ENCODE peak calls at places on chromosome 2, in eight cellular contexts. E, M, N, A, W, U, Q and H are unnamed samples.

GRCh38 chr2:172098650-172099471 is 3.8 kb downstream of the DLX2 start:
- DNase-seq in A (peak; percentile 74), W (peak; percentile 95), Q (peak; percentile 84), U (no peak), N (no peak), M (peak; percentile 70), E (peak; percentile 76), H (peak; percentile 61)

GRCh38 chr2:1371066-1371465 is 42.2 kb upstream of the TPO start:
- DNase-seq in W (no peak), Q (no peak), E (no peak), M (no peak), A (no peak), N (no peak), U (peak; percentile 43), H (no peak)

GRCh38 chr2:99600929-99601680 is 111.3 kb upstream of the REV1 start:
- DNase-seq in Q (no peak), A (no peak), W (no peak), E (no peak), U (no peak), M (peak; percentile 25), N (no peak), H (no peak)

GRCh38 chr2:149466635-149467034 is 120.9 kb downstream of the MMADHC start:
- DNase-seq in M (no peak), N (peak; percentile 18), W (peak; percentile 20), A (no peak), Q (no peak), U (no peak), E (no peak), H (no peak)

GRCh38 chr2:105593221-105593967 is 151.3 kb upstream of the NCK2 start:
- DNase-seq in M (no peak), U (no peak), Q (no peak), A (no peak), W (peak; percentile 36), E (no peak), N (no peak), H (no peak)

GRCh38 chr2:60439219-60439974 is 114.1 kb downstream of the BCL11A start:
- DNase-seq in W (no peak), Q (no peak), N (no peak), M (no peak), U (no peak), A (no peak), E (peak; percentile 97), H (peak; percentile 79)

GRCh38 chr2:188665196-188665595 is 309.0 kb upstream of the COL3A1 start:
- DNase-seq in U (no peak), Q (no peak), M (peak; percentile 78), W (peak; percentile 72), N (peak; percentile 17), A (no peak), E (no peak), H (no peak)

GRCh38 chr2:98572676-98573075 is 35.6 kb downstream of the COA5 start:
- DNase-seq in M (no peak), E (no peak), Q (no peak), N (no peak), U (no peak), W (no peak), A (no peak), H (no peak)

GRCh38 chr2:242043538-242044205 is 174.1 kb downstream of the RTP5 start:
- DNase-seq in M (no peak), A (no peak), N (no peak), W (peak; percentile 7), Q (no peak), E (no peak), U (no peak), H (no peak)

GRCh38 chr2:172775319-172775718 is 39.7 kb downstream of the RAPGEF4 start:
- DNase-seq in E (no peak), M (no peak), U (no peak), W (no peak), N (no peak), A (no peak), Q (no peak), H (no peak)

GRCh38 chr2:74532222-74532621 is 2.5 kb downstream of the HTRA2 start:
- DNase-seq in U (no peak), Q (peak; percentile 68), N (no peak), M (peak; percentile 45), A (no peak), E (peak; percentile 68), W (peak; percentile 72), H (no peak)

GRCh38 chr2:121205321-121205942 is 79.6 kb downstream of the TFCP2L1 start:
- DNase-seq in M (peak; percentile 21), N (no peak), Q (no peak), W (peak; percentile 12), A (no peak), U (no peak), E (no peak), H (no peak)

GRCh38 chr2:151861171-151861570 is 33.0 kb upstream of the ARL5A start:
- DNase-seq in E (no peak), A (no peak), N (no peak), Q (no peak), W (no peak), M (no peak), U (no peak), H (no peak)

DNA sequence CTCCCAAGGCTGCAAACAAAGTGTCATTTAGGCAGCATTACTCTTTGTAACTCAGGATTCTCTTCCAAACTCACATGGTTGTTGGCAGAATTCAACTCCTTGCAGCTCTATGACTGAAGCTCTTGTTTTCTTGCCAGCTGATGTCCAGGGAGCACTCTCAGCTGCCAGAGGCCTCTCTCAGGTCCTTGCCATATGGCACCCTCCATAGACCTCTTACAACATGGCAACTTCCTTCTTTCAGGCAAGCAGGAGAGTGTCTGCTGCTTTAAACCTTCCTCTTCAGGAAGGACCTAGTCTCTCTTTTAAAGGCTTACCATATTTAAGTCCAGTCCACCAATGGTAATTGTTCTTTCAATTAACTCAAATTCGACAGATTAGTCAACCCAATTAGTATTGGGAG is 893.3 kb upstream of the ZEB2 start:
- DNase-seq in U (no peak), W (no peak), A (no peak), M (no peak), E (peak; percentile 59), N (no peak), Q (no peak), H (peak; percentile 17)
- H3K4me3 ChIP-seq in U (no peak overlapping the region), W (no peak overlapping the region), A (no peak overlapping the region), M (no peak overlapping the region), E (no peak overlapping the region), N (no peak overlapping the region), Q (no peak overlapping the region), H (no peak overlapping the region)

GRCh38 chr2:161871113-161871512 is 202.9 kb downstream of the DPP4 start:
- DNase-seq in E (no peak), W (no peak), M (no peak), U (no peak), N (no peak), Q (no peak), A (no peak), H (no peak)
- H3K4me3 ChIP-seq in E (no peak overlapping the region), W (no peak overlapping the region), M (no peak overlapping the region), U (no peak overlapping the region), N (no peak overlapping the region), Q (no peak overlapping the region), A (no peak overlapping the region), H (no peak overlapping the region)

GRCh38 chr2:181461056-181461630 is 4.0 kb downstream of the ITGA4 start:
- DNase-seq in E (peak; percentile 69), Q (no peak), N (no peak), W (no peak), A (no peak), M (no peak), U (no peak), H (no peak)
- H3K4me3 ChIP-seq in E (peak overlapping the region; percentile 97), Q (no peak overlapping the region), N (no peak overlapping the region), W (no peak overlapping the region), A (no peak overlapping the region), M (no peak overlapping the region), U (no peak overlapping the region), H (no peak overlapping the region)

DNA sequence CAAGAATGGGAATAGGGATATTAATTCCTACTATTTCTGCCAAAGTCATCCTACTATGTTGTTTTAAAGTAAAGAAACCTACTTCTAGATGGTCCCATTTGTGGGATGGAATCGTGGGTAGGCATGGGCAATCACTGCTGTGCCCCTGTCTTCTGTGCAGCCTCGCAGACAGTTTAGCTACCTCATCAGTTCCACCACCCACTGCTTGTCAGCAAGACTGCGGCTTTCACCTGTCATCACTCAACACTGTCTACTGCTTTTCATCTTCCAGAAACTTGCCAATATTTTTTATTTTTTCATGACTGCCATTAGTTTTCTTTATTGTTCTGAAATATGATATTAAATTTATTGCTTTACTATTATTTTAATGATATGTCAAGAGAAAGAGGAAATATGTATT is 368.1 kb upstream of the KYNU start:
- DNase-seq in U (no peak), E (no peak), Q (no peak), A (no peak), W (no peak), N (no peak), M (no peak), H (no peak)
- H3K4me3 ChIP-seq in U (no peak overlapping the region), E (no peak overlapping the region), Q (no peak overlapping the region), A (no peak overlapping the region), W (no peak overlapping the region), N (no peak overlapping the region), M (no peak overlapping the region), H (no peak overlapping the region)

DNA sequence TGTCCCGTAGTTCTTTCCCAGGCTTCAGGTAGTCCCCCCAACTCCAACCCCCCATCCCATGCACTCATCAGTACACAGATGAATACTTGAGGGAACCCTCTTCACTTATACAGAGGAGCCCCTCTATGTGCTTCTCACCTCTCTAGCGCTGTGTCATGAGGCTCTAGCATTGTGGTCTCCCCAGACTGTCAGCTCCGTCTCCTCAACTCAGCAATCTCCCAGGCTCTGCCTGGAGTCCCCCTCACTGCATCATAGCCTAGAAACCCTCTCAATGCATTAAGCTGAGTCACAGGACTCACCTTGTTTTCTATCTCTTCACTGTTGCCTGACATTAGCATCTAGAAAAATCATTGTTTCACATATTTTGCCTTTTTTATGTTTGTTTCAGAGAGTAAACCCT is 20.2 kb upstream of the PRKCE start:
- DNase-seq in Q (no peak), A (no peak), E (no peak), U (no peak), N (no peak), W (no peak), M (no peak), H (no peak)
- H3K4me3 ChIP-seq in Q (no peak overlapping the region), A (no peak overlapping the region), E (no peak overlapping the region), U (no peak overlapping the region), N (no peak overlapping the region), W (no peak overlapping the region), M (no peak overlapping the region), H (no peak overlapping the region)